ENCODE peak calls at places on chromosomes 16 and 17, in nine cellular contexts. One of them, this sample, is unnamed.

GRCh38 chr16:15519767-15520166 is 85.4 kb downstream of the BMERB1 start:
- DNase-seq in left colon: no peak
- DNase-seq in breast epithelium: no peak
- DNase-seq in T-cell: no peak
- DNase-seq in AG10803: no peak
- DNase-seq in KG1: no peak
- DNase-seq in fibroblast of the conjunctiva: no peak
- DNase-seq in nucleus accumbens: no peak
- DNase-seq in thoracic aorta: no peak
- DNase-seq in this sample: no peak

GRCh38 chr17:49898547-49899490 is 51.0 kb upstream of the TAC4 start:
- DNase-seq in left colon: no peak
- DNase-seq in breast epithelium: no peak
- DNase-seq in T-cell: no peak
- DNase-seq in AG10803: no peak
- DNase-seq in KG1: no peak
- DNase-seq in fibroblast of the conjunctiva: no peak
- DNase-seq in nucleus accumbens: no peak
- DNase-seq in thoracic aorta: no peak
- DNase-seq in this sample: no peak

GRCh38 chr16:65781855-65782254 is 584.6 kb upstream of the CDH5 start:
- DNase-seq in left colon: no peak
- DNase-seq in breast epithelium: no peak
- DNase-seq in T-cell: no peak
- DNase-seq in AG10803: no peak
- DNase-seq in KG1: no peak
- DNase-seq in fibroblast of the conjunctiva: no peak
- DNase-seq in nucleus accumbens: no peak
- DNase-seq in thoracic aorta: no peak
- DNase-seq in this sample: no peak

GRCh38 chr16:200388-200787 is 20.1 kb downstream of the HBQ1 start:
- DNase-seq in left colon: no peak
- DNase-seq in breast epithelium: no peak
- DNase-seq in T-cell: no peak
- DNase-seq in AG10803: peak; percentile 71
- DNase-seq in KG1: no peak
- DNase-seq in fibroblast of the conjunctiva: no peak
- DNase-seq in nucleus accumbens: no peak
- DNase-seq in thoracic aorta: no peak
- DNase-seq in this sample: no peak

GRCh38 chr16:81697886-81698635 is 81.0 kb upstream of the PLCG2 start:
- DNase-seq in left colon: no peak
- DNase-seq in breast epithelium: no peak
- DNase-seq in T-cell: no peak
- DNase-seq in AG10803: no peak
- DNase-seq in KG1: no peak
- DNase-seq in fibroblast of the conjunctiva: no peak
- DNase-seq in nucleus accumbens: peak; percentile 74
- DNase-seq in thoracic aorta: no peak
- DNase-seq in this sample: no peak

GRCh38 chr17:78013683-78014467 is 55.4 kb downstream of the TNRC6C start:
- DNase-seq in left colon: no peak
- DNase-seq in breast epithelium: peak; percentile 54
- DNase-seq in T-cell: peak; percentile 32
- DNase-seq in AG10803: peak; percentile 81
- DNase-seq in KG1: peak; percentile 58
- DNase-seq in fibroblast of the conjunctiva: peak; percentile 79
- DNase-seq in nucleus accumbens: no peak
- DNase-seq in thoracic aorta: no peak
- DNase-seq in this sample: no peak

GRCh38 chr16:66928702-66929388 is 3.5 kb upstream of the RRAD start:
- DNase-seq in left colon: peak; percentile 66
- DNase-seq in breast epithelium: no peak
- DNase-seq in T-cell: peak; percentile 28
- DNase-seq in AG10803: peak; percentile 29
- DNase-seq in KG1: no peak
- DNase-seq in fibroblast of the conjunctiva: no peak
- DNase-seq in nucleus accumbens: no peak
- DNase-seq in thoracic aorta: no peak
- DNase-seq in this sample: no peak

GRCh38 chr16:84370723-84371552 is 2.6 kb downstream of the ATP2C2 start:
- DNase-seq in left colon: no peak
- DNase-seq in breast epithelium: no peak
- DNase-seq in T-cell: no peak
- DNase-seq in AG10803: no peak
- DNase-seq in KG1: no peak
- DNase-seq in fibroblast of the conjunctiva: no peak
- DNase-seq in nucleus accumbens: no peak
- DNase-seq in thoracic aorta: no peak
- DNase-seq in this sample: no peak

GRCh38 chr17:8674344-8675305 is 44.1 kb upstream of the MYH10 start:
- DNase-seq in left colon: no peak
- DNase-seq in breast epithelium: no peak
- DNase-seq in T-cell: no peak
- DNase-seq in AG10803: peak; percentile 78
- DNase-seq in KG1: no peak
- DNase-seq in fibroblast of the conjunctiva: no peak
- DNase-seq in nucleus accumbens: no peak
- DNase-seq in thoracic aorta: peak; percentile 71
- DNase-seq in this sample: no peak

GRCh38 chr16:28058839-28059589 is 4.5 kb downstream of the GSG1L start:
- DNase-seq in left colon: no peak
- DNase-seq in breast epithelium: no peak
- DNase-seq in T-cell: no peak
- DNase-seq in AG10803: no peak
- DNase-seq in KG1: no peak
- DNase-seq in fibroblast of the conjunctiva: no peak
- DNase-seq in nucleus accumbens: no peak
- DNase-seq in thoracic aorta: no peak
- DNase-seq in this sample: no peak

GRCh38 chr16:74760007-74760767 is 14.4 kb downstream of the FA2H start:
- DNase-seq in left colon: no peak
- DNase-seq in breast epithelium: no peak
- DNase-seq in T-cell: no peak
- DNase-seq in AG10803: no peak
- DNase-seq in KG1: no peak
- DNase-seq in fibroblast of the conjunctiva: no peak
- DNase-seq in nucleus accumbens: no peak
- DNase-seq in thoracic aorta: no peak
- DNase-seq in this sample: no peak

GRCh38 chr16:71777329-71777728 is 31.3 kb downstream of the AP1G1 start:
- DNase-seq in left colon: no peak
- DNase-seq in breast epithelium: no peak
- DNase-seq in T-cell: no peak
- DNase-seq in AG10803: no peak
- DNase-seq in KG1: no peak
- DNase-seq in fibroblast of the conjunctiva: no peak
- DNase-seq in nucleus accumbens: no peak
- DNase-seq in thoracic aorta: no peak
- DNase-seq in this sample: no peak

GRCh38 chr17:18008496-18009268 is 30.3 kb downstream of the ATPAF2 start:
- DNase-seq in left colon: no peak
- DNase-seq in breast epithelium: no peak
- DNase-seq in T-cell: no peak
- DNase-seq in AG10803: peak; percentile 82
- DNase-seq in KG1: no peak
- DNase-seq in fibroblast of the conjunctiva: no peak
- DNase-seq in nucleus accumbens: no peak
- DNase-seq in thoracic aorta: no peak
- DNase-seq in this sample: no peak

GRCh38 chr17:45227101-45227591 is 5.5 kb downstream of the FMNL1 start:
- DNase-seq in left colon: peak; percentile 52
- DNase-seq in breast epithelium: no peak
- DNase-seq in T-cell: no peak
- DNase-seq in AG10803: peak; percentile 17
- DNase-seq in KG1: no peak
- DNase-seq in fibroblast of the conjunctiva: no peak
- DNase-seq in nucleus accumbens: no peak
- DNase-seq in thoracic aorta: no peak
- DNase-seq in this sample: no peak

GRCh38 chr16:4103741-4104140 is 12.5 kb downstream of the ADCY9 start:
- DNase-seq in left colon: no peak
- DNase-seq in breast epithelium: no peak
- DNase-seq in T-cell: no peak
- DNase-seq in AG10803: no peak
- DNase-seq in KG1: no peak
- DNase-seq in fibroblast of the conjunctiva: no peak
- DNase-seq in nucleus accumbens: peak; percentile 30
- DNase-seq in thoracic aorta: no peak
- DNase-seq in this sample: no peak

GRCh38 chr16:15141586-15141985 is 47.5 kb upstream of the RRN3 start:
- DNase-seq in left colon: no peak
- DNase-seq in breast epithelium: no peak
- DNase-seq in T-cell: no peak
- DNase-seq in AG10803: no peak
- DNase-seq in KG1: no peak
- DNase-seq in fibroblast of the conjunctiva: no peak
- DNase-seq in nucleus accumbens: no peak
- DNase-seq in thoracic aorta: no peak
- DNase-seq in this sample: peak; percentile 48

GRCh38 chr17:77644981-77645380 is 313.5 kb upstream of the TNRC6C start:
- DNase-seq in left colon: no peak
- DNase-seq in breast epithelium: no peak
- DNase-seq in T-cell: peak; percentile 53
- DNase-seq in AG10803: no peak
- DNase-seq in KG1: no peak
- DNase-seq in fibroblast of the conjunctiva: no peak
- DNase-seq in nucleus accumbens: no peak
- DNase-seq in thoracic aorta: no peak
- DNase-seq in this sample: no peak

GRCh38 chr17:35373532-35373983 is at the start of gene SLFN11:
- DNase-seq in left colon: peak; percentile 78
- DNase-seq in breast epithelium: peak; percentile 64
- DNase-seq in T-cell: peak; percentile 80
- DNase-seq in AG10803: peak; percentile 96
- DNase-seq in KG1: peak; percentile 84
- DNase-seq in fibroblast of the conjunctiva: peak; percentile 84
- DNase-seq in nucleus accumbens: no peak
- DNase-seq in thoracic aorta: peak; percentile 63
- DNase-seq in this sample: peak; percentile 48

GRCh38 chr16:68731569-68732067 is 5.5 kb upstream of the CDH1 start:
- DNase-seq in left colon: no peak
- DNase-seq in breast epithelium: no peak
- DNase-seq in T-cell: no peak
- DNase-seq in AG10803: no peak
- DNase-seq in KG1: no peak
- DNase-seq in fibroblast of the conjunctiva: no peak
- DNase-seq in nucleus accumbens: no peak
- DNase-seq in thoracic aorta: no peak
- DNase-seq in this sample: no peak

GRCh38 chr17:9237661-9238301 is 216.5 kb downstream of the NTN1 start:
- DNase-seq in left colon: no peak
- DNase-seq in breast epithelium: no peak
- DNase-seq in T-cell: no peak
- DNase-seq in AG10803: no peak
- DNase-seq in KG1: no peak
- DNase-seq in fibroblast of the conjunctiva: no peak
- DNase-seq in nucleus accumbens: no peak
- DNase-seq in thoracic aorta: no peak
- DNase-seq in this sample: no peak